ENCODE peak calls at places on chromosome 1, in seven cellular contexts. T is aorta; L is NCI-H2081; U is Peyer's patch; R is astrocyte; Y is effector memory CD8-positive, alpha-beta T cell; F is pulmonary artery endothelial cell. D is an unnamed sample.

GRCh38 chr1:9289724-9290493 is 2.8 kb upstream of the SPSB1 start:
- DNase-seq in T (peak; percentile 86), L (no peak), U (peak; percentile 70), R (peak; percentile 84), Y (no peak), F (no peak), D (no peak)

GRCh38 chr1:160224606-160225005 is 19.4 kb downstream of the PEA15 start:
- DNase-seq in T (no peak), L (no peak), U (no peak), R (no peak), Y (no peak), F (no peak), D (no peak)

GRCh38 chr1:115669002-115669673 is 27.4 kb downstream of the VANGL1 start:
- DNase-seq in T (no peak), L (no peak), U (no peak), R (peak; percentile 88), Y (no peak), F (no peak), D (no peak)

GRCh38 chr1:190475394-190476250 is 2.0 kb downstream of the BRINP3 start:
- DNase-seq in T (no peak), L (no peak), U (peak; percentile 74), R (no peak), Y (no peak), F (no peak), D (no peak)

GRCh38 chr1:84603941-84604830 is 29.9 kb upstream of the CTBS start:
- DNase-seq in T (no peak), L (no peak), U (no peak), R (peak; percentile 88), Y (no peak), F (peak; percentile 83), D (no peak)

GRCh38 chr1:210726621-210727020 is 397.9 kb downstream of the HHAT start:
- DNase-seq in T (no peak), L (no peak), U (no peak), R (peak; percentile 7), Y (no peak), F (no peak), D (no peak)

GRCh38 chr1:118716775-118717174 is 271.4 kb downstream of the TBX15 start:
- DNase-seq in T (no peak), L (no peak), U (no peak), R (no peak), Y (no peak), F (no peak), D (no peak)

GRCh38 chr1:1342584-1343115 is 6.6 kb downstream of the DVL1 start:
- DNase-seq in T (no peak), L (no peak), U (no peak), R (no peak), Y (no peak), F (no peak), D (no peak)

GRCh38 chr1:163130250-163130856 is 61.2 kb downstream of the RGS4 start:
- DNase-seq in T (no peak), L (no peak), U (no peak), R (no peak), Y (no peak), F (no peak), D (no peak)

GRCh38 chr1:234848972-234849641 is 239.1 kb upstream of the IRF2BP2 start:
- DNase-seq in T (no peak), L (no peak), U (no peak), R (peak; percentile 97), Y (no peak), F (no peak), D (peak; percentile 49)

D was measured in putamen.